ENCODE peak calls at places on chromosomes 12 and 14, in five cellular contexts. One of them, this sample, is unnamed.

GRCh38 chr12:113980537-113981337 is 14.6 kb upstream of the RBM19 start:
- DNase-seq in stimulated activated CD4-positive, alpha-beta T cell treated with anti-CD3 and anti-CD28 coated beads, Interleukin-1b, Interleukin-23, amount 100 ng/mL, for 48 hours: peak; percentile 14
- DNase-seq in ACHN: peak; percentile 76
- DNase-seq in astrocyte of the spinal cord: peak; percentile 73
- DNase-seq in osteocyte: no peak
- DNase-seq in this sample: peak; percentile 67

GRCh38 chr14:104724981-104725771 is 1.1 kb downstream of the ADSS1 start:
- DNase-seq in stimulated activated CD4-positive, alpha-beta T cell treated with anti-CD3 and anti-CD28 coated beads, Interleukin-1b, Interleukin-23, amount 100 ng/mL, for 48 hours: no peak
- DNase-seq in ACHN: peak; percentile 39
- DNase-seq in astrocyte of the spinal cord: peak; percentile 33
- DNase-seq in osteocyte: no peak
- DNase-seq in this sample: peak; percentile 43

GRCh38 chr12:49667319-49668090 is 39.7 kb downstream of the FMNL3 start:
- DNase-seq in stimulated activated CD4-positive, alpha-beta T cell treated with anti-CD3 and anti-CD28 coated beads, Interleukin-1b, Interleukin-23, amount 100 ng/mL, for 48 hours: no peak
- DNase-seq in ACHN: no peak
- DNase-seq in astrocyte of the spinal cord: peak; percentile 48
- DNase-seq in osteocyte: no peak
- DNase-seq in this sample: peak; percentile 75

GRCh38 chr12:104351023-104351983 is 47.8 kb downstream of the EID3 start:
- DNase-seq in stimulated activated CD4-positive, alpha-beta T cell treated with anti-CD3 and anti-CD28 coated beads, Interleukin-1b, Interleukin-23, amount 100 ng/mL, for 48 hours: no peak
- DNase-seq in ACHN: no peak
- DNase-seq in astrocyte of the spinal cord: no peak
- DNase-seq in osteocyte: peak; percentile 64
- DNase-seq in this sample: no peak

GRCh38 chr12:49951411-49952105 is 1.0 kb downstream of the AQP2 start:
- DNase-seq in stimulated activated CD4-positive, alpha-beta T cell treated with anti-CD3 and anti-CD28 coated beads, Interleukin-1b, Interleukin-23, amount 100 ng/mL, for 48 hours: no peak
- DNase-seq in ACHN: no peak
- DNase-seq in astrocyte of the spinal cord: no peak
- DNase-seq in osteocyte: no peak
- DNase-seq in this sample: no peak

GRCh38 chr14:95545769-95546168 is 10.9 kb downstream of the GLRX5 start:
- DNase-seq in stimulated activated CD4-positive, alpha-beta T cell treated with anti-CD3 and anti-CD28 coated beads, Interleukin-1b, Interleukin-23, amount 100 ng/mL, for 48 hours: no peak
- DNase-seq in ACHN: peak; percentile 83
- DNase-seq in astrocyte of the spinal cord: peak; percentile 92
- DNase-seq in osteocyte: no peak
- DNase-seq in this sample: peak; percentile 93

GRCh38 chr14:45249847-45250575 is 3.0 kb downstream of the MIS18BP1 start:
- DNase-seq in stimulated activated CD4-positive, alpha-beta T cell treated with anti-CD3 and anti-CD28 coated beads, Interleukin-1b, Interleukin-23, amount 100 ng/mL, for 48 hours: no peak
- DNase-seq in ACHN: no peak
- DNase-seq in astrocyte of the spinal cord: peak; percentile 71
- DNase-seq in osteocyte: no peak
- DNase-seq in this sample: peak; percentile 98

GRCh38 chr12:124453419-124454351 is 113.7 kb downstream of the NCOR2 start:
- DNase-seq in stimulated activated CD4-positive, alpha-beta T cell treated with anti-CD3 and anti-CD28 coated beads, Interleukin-1b, Interleukin-23, amount 100 ng/mL, for 48 hours: peak; percentile 89
- DNase-seq in ACHN: peak; percentile 78
- DNase-seq in astrocyte of the spinal cord: peak; percentile 67
- DNase-seq in osteocyte: no peak
- DNase-seq in this sample: peak; percentile 39

GRCh38 chr14:67998804-67999203 is 179.2 kb downstream of the RAD51B start:
- DNase-seq in stimulated activated CD4-positive, alpha-beta T cell treated with anti-CD3 and anti-CD28 coated beads, Interleukin-1b, Interleukin-23, amount 100 ng/mL, for 48 hours: no peak
- DNase-seq in ACHN: no peak
- DNase-seq in astrocyte of the spinal cord: no peak
- DNase-seq in osteocyte: no peak
- DNase-seq in this sample: no peak

GRCh38 chr14:24094839-24095195 is 706 bp downstream of the PCK2 start:
- DNase-seq in stimulated activated CD4-positive, alpha-beta T cell treated with anti-CD3 and anti-CD28 coated beads, Interleukin-1b, Interleukin-23, amount 100 ng/mL, for 48 hours: no peak
- DNase-seq in ACHN: no peak
- DNase-seq in astrocyte of the spinal cord: peak; percentile 12
- DNase-seq in osteocyte: no peak
- DNase-seq in this sample: no peak

GRCh38 chr14:57068511-57068910 is 200.2 kb downstream of the EXOC5 start:
- DNase-seq in stimulated activated CD4-positive, alpha-beta T cell treated with anti-CD3 and anti-CD28 coated beads, Interleukin-1b, Interleukin-23, amount 100 ng/mL, for 48 hours: no peak
- DNase-seq in ACHN: no peak
- DNase-seq in astrocyte of the spinal cord: no peak
- DNase-seq in osteocyte: no peak
- DNase-seq in this sample: no peak

GRCh38 chr14:102195446-102195845 is 55.7 kb downstream of the WDR20 start:
- DNase-seq in stimulated activated CD4-positive, alpha-beta T cell treated with anti-CD3 and anti-CD28 coated beads, Interleukin-1b, Interleukin-23, amount 100 ng/mL, for 48 hours: no peak
- DNase-seq in ACHN: no peak
- DNase-seq in astrocyte of the spinal cord: no peak
- DNase-seq in osteocyte: no peak
- DNase-seq in this sample: no peak

GRCh38 chr12:107027304-107028053 is 40.5 kb upstream of the MTERF2 start:
- DNase-seq in stimulated activated CD4-positive, alpha-beta T cell treated with anti-CD3 and anti-CD28 coated beads, Interleukin-1b, Interleukin-23, amount 100 ng/mL, for 48 hours: no peak
- DNase-seq in ACHN: peak; percentile 94
- DNase-seq in astrocyte of the spinal cord: peak; percentile 97
- DNase-seq in osteocyte: no peak
- DNase-seq in this sample: peak; percentile 98

GRCh38 chr14:103097244-103097993 is 2.9 kb downstream of the EXOC3L4 start:
- DNase-seq in stimulated activated CD4-positive, alpha-beta T cell treated with anti-CD3 and anti-CD28 coated beads, Interleukin-1b, Interleukin-23, amount 100 ng/mL, for 48 hours: no peak
- DNase-seq in ACHN: no peak
- DNase-seq in astrocyte of the spinal cord: no peak
- DNase-seq in osteocyte: no peak
- DNase-seq in this sample: no peak

GRCh38 chr14:21256539-21257394 is 12.5 kb downstream of the HNRNPC start:
- DNase-seq in stimulated activated CD4-positive, alpha-beta T cell treated with anti-CD3 and anti-CD28 coated beads, Interleukin-1b, Interleukin-23, amount 100 ng/mL, for 48 hours: no peak
- DNase-seq in ACHN: no peak
- DNase-seq in astrocyte of the spinal cord: no peak
- DNase-seq in osteocyte: no peak
- DNase-seq in this sample: no peak

GRCh38 chr14:76599556-76599955 is 161.7 kb upstream of the VASH1 start:
- DNase-seq in stimulated activated CD4-positive, alpha-beta T cell treated with anti-CD3 and anti-CD28 coated beads, Interleukin-1b, Interleukin-23, amount 100 ng/mL, for 48 hours: no peak
- DNase-seq in ACHN: no peak
- DNase-seq in astrocyte of the spinal cord: no peak
- DNase-seq in osteocyte: no peak
- DNase-seq in this sample: no peak

GRCh38 chr12:110549716-110550115 is 33.4 kb downstream of the PPTC7 start:
- DNase-seq in stimulated activated CD4-positive, alpha-beta T cell treated with anti-CD3 and anti-CD28 coated beads, Interleukin-1b, Interleukin-23, amount 100 ng/mL, for 48 hours: no peak
- DNase-seq in ACHN: no peak
- DNase-seq in astrocyte of the spinal cord: no peak
- DNase-seq in osteocyte: no peak
- DNase-seq in this sample: no peak

GRCh38 chr14:51776102-51776894 is 84.1 kb upstream of the GNG2 start:
- DNase-seq in stimulated activated CD4-positive, alpha-beta T cell treated with anti-CD3 and anti-CD28 coated beads, Interleukin-1b, Interleukin-23, amount 100 ng/mL, for 48 hours: peak; percentile 37
- DNase-seq in ACHN: peak; percentile 74
- DNase-seq in astrocyte of the spinal cord: peak; percentile 69
- DNase-seq in osteocyte: no peak
- DNase-seq in this sample: peak; percentile 77

GRCh38 chr14:96105921-96106441 is 66.8 kb downstream of the C14orf132 start:
- DNase-seq in stimulated activated CD4-positive, alpha-beta T cell treated with anti-CD3 and anti-CD28 coated beads, Interleukin-1b, Interleukin-23, amount 100 ng/mL, for 48 hours: no peak
- DNase-seq in ACHN: no peak
- DNase-seq in astrocyte of the spinal cord: no peak
- DNase-seq in osteocyte: no peak
- DNase-seq in this sample: no peak

GRCh38 chr14:65958664-65959562 is 527.3 kb upstream of the CCDC196 start:
- DNase-seq in stimulated activated CD4-positive, alpha-beta T cell treated with anti-CD3 and anti-CD28 coated beads, Interleukin-1b, Interleukin-23, amount 100 ng/mL, for 48 hours: no peak
- DNase-seq in ACHN: peak; percentile 36
- DNase-seq in astrocyte of the spinal cord: peak; percentile 23
- DNase-seq in osteocyte: no peak
- DNase-seq in this sample: peak; percentile 12

GRCh38 chr12:25386823-25387134 is 136.1 kb upstream of the KRAS start:
- DNase-seq in stimulated activated CD4-positive, alpha-beta T cell treated with anti-CD3 and anti-CD28 coated beads, Interleukin-1b, Interleukin-23, amount 100 ng/mL, for 48 hours: no peak
- DNase-seq in ACHN: no peak
- DNase-seq in astrocyte of the spinal cord: no peak
- DNase-seq in osteocyte: no peak
- DNase-seq in this sample: no peak

GRCh38 chr12:121096199-121096798 is 36.4 kb upstream of the P2RX7 start:
- DNase-seq in stimulated activated CD4-positive, alpha-beta T cell treated with anti-CD3 and anti-CD28 coated beads, Interleukin-1b, Interleukin-23, amount 100 ng/mL, for 48 hours: no peak
- DNase-seq in ACHN: no peak
- DNase-seq in astrocyte of the spinal cord: no peak
- DNase-seq in osteocyte: no peak
- DNase-seq in this sample: no peak

GRCh38 chr14:77598366-77599050 is 17.9 kb downstream of the SPTLC2 start:
- DNase-seq in stimulated activated CD4-positive, alpha-beta T cell treated with anti-CD3 and anti-CD28 coated beads, Interleukin-1b, Interleukin-23, amount 100 ng/mL, for 48 hours: no peak
- DNase-seq in ACHN: peak; percentile 74
- DNase-seq in astrocyte of the spinal cord: no peak
- DNase-seq in osteocyte: no peak
- DNase-seq in this sample: no peak

GRCh38 chr12:27970391-27970980 is 2.0 kb downstream of the PTHLH start:
- DNase-seq in stimulated activated CD4-positive, alpha-beta T cell treated with anti-CD3 and anti-CD28 coated beads, Interleukin-1b, Interleukin-23, amount 100 ng/mL, for 48 hours: no peak
- DNase-seq in ACHN: peak; percentile 47
- DNase-seq in astrocyte of the spinal cord: peak; percentile 43
- DNase-seq in osteocyte: no peak
- DNase-seq in this sample: peak; percentile 49

This sample was measured in iris pigment epithelial cell.